ENCODE peak calls at places on chromosomes 11 and 22, in nine cellular contexts. One of them, this sample, is unnamed.

GRCh38 chr11:67732045-67732787 is 57.8 kb upstream of the ALDH3B2 start:
- DNase-seq in ovary: no peak
- DNase-seq in kidney: no peak
- DNase-seq in psoas muscle: no peak
- DNase-seq in H7: peak; percentile 62
- DNase-seq in astrocyte: no peak
- DNase-seq in pancreas: peak; percentile 38
- DNase-seq in CD8-positive, alpha-beta T cell: peak; percentile 60
- DNase-seq in CD4-positive, alpha-beta memory T cell: peak; percentile 50
- DNase-seq in this sample: peak; percentile 42

GRCh38 chr11:12410006-12410728 is 32.8 kb downstream of the PARVA start:
- DNase-seq in astrocyte: peak; percentile 62
- DNase-seq in CD4-positive, alpha-beta memory T cell: no peak
- DNase-seq in kidney: peak; percentile 66
- DNase-seq in H7: peak; percentile 50
- DNase-seq in pancreas: no peak
- DNase-seq in ovary: peak; percentile 48
- DNase-seq in CD8-positive, alpha-beta T cell: no peak
- DNase-seq in psoas muscle: no peak
- DNase-seq in this sample: no peak

GRCh38 chr11:76918941-76919386 is 58.2 kb downstream of the ACER3 start:
- DNase-seq in kidney: no peak
- DNase-seq in CD8-positive, alpha-beta T cell: no peak
- DNase-seq in ovary: no peak
- DNase-seq in H7: peak; percentile 11
- DNase-seq in astrocyte: peak; percentile 16
- DNase-seq in pancreas: no peak
- DNase-seq in psoas muscle: no peak
- DNase-seq in CD4-positive, alpha-beta memory T cell: peak; percentile 11
- DNase-seq in this sample: peak; percentile 5

GRCh38 chr11:73393479-73394415 is 17.5 kb downstream of the RELT start:
- DNase-seq in CD8-positive, alpha-beta T cell: peak; percentile 81
- DNase-seq in H7: peak; percentile 98
- DNase-seq in psoas muscle: peak; percentile 74
- DNase-seq in CD4-positive, alpha-beta memory T cell: peak; percentile 61
- DNase-seq in pancreas: peak; percentile 71
- DNase-seq in astrocyte: peak; percentile 58
- DNase-seq in kidney: peak; percentile 87
- DNase-seq in ovary: peak; percentile 74
- DNase-seq in this sample: peak; percentile 54

GRCh38 chr11:69369945-69370344 is 76.0 kb downstream of the MYEOV start:
- DNase-seq in CD4-positive, alpha-beta memory T cell: no peak
- DNase-seq in kidney: no peak
- DNase-seq in pancreas: no peak
- DNase-seq in CD8-positive, alpha-beta T cell: peak; percentile 23
- DNase-seq in astrocyte: no peak
- DNase-seq in ovary: no peak
- DNase-seq in psoas muscle: no peak
- DNase-seq in H7: no peak
- DNase-seq in this sample: peak; percentile 3

GRCh38 chr11:101346591-101346990 is 217.0 kb upstream of the PGR start:
- DNase-seq in psoas muscle: no peak
- DNase-seq in CD8-positive, alpha-beta T cell: no peak
- DNase-seq in CD4-positive, alpha-beta memory T cell: no peak
- DNase-seq in H7: no peak
- DNase-seq in ovary: no peak
- DNase-seq in astrocyte: no peak
- DNase-seq in pancreas: no peak
- DNase-seq in kidney: no peak
- DNase-seq in this sample: no peak

GRCh38 chr22:29139965-29140782 is 65.5 kb upstream of the EMID1 start:
- DNase-seq in psoas muscle: no peak
- DNase-seq in pancreas: no peak
- DNase-seq in ovary: no peak
- DNase-seq in CD8-positive, alpha-beta T cell: no peak
- DNase-seq in astrocyte: no peak
- DNase-seq in kidney: no peak
- DNase-seq in H7: peak; percentile 59
- DNase-seq in CD4-positive, alpha-beta memory T cell: no peak
- DNase-seq in this sample: no peak

GRCh38 chr11:3101921-3102640 is 44.9 kb upstream of the CARS1 start:
- DNase-seq in CD8-positive, alpha-beta T cell: no peak
- DNase-seq in CD4-positive, alpha-beta memory T cell: no peak
- DNase-seq in astrocyte: no peak
- DNase-seq in pancreas: no peak
- DNase-seq in kidney: peak; percentile 67
- DNase-seq in psoas muscle: no peak
- DNase-seq in ovary: no peak
- DNase-seq in H7: peak; percentile 79
- DNase-seq in this sample: no peak

GRCh38 chr22:20550851-20551744 is 43.7 kb downstream of the MED15 start:
- DNase-seq in H7: peak; percentile 63
- DNase-seq in kidney: no peak
- DNase-seq in pancreas: no peak
- DNase-seq in CD4-positive, alpha-beta memory T cell: peak; percentile 45
- DNase-seq in psoas muscle: peak; percentile 58
- DNase-seq in ovary: peak; percentile 71
- DNase-seq in astrocyte: peak; percentile 79
- DNase-seq in CD8-positive, alpha-beta T cell: peak; percentile 82
- DNase-seq in this sample: peak; percentile 55

GRCh38 chr11:105520706-105521345 is 89.0 kb upstream of the GRIA4 start:
- DNase-seq in astrocyte: no peak
- DNase-seq in psoas muscle: no peak
- DNase-seq in ovary: no peak
- DNase-seq in H7: no peak
- DNase-seq in pancreas: no peak
- DNase-seq in CD4-positive, alpha-beta memory T cell: no peak
- DNase-seq in CD8-positive, alpha-beta T cell: no peak
- DNase-seq in kidney: no peak
- DNase-seq in this sample: no peak

GRCh38 chr11:2578934-2579280 is 120.9 kb downstream of the KCNQ1OT1 start:
- DNase-seq in pancreas: no peak
- DNase-seq in ovary: no peak
- DNase-seq in CD4-positive, alpha-beta memory T cell: no peak
- DNase-seq in astrocyte: no peak
- DNase-seq in CD8-positive, alpha-beta T cell: no peak
- DNase-seq in psoas muscle: no peak
- DNase-seq in H7: no peak
- DNase-seq in kidney: peak; percentile 44
- DNase-seq in this sample: no peak

GRCh38 chr11:22341582-22341919 is 3.4 kb downstream of the SLC17A6 start:
- DNase-seq in kidney: no peak
- DNase-seq in CD4-positive, alpha-beta memory T cell: no peak
- DNase-seq in astrocyte: no peak
- DNase-seq in ovary: no peak
- DNase-seq in H7: no peak
- DNase-seq in pancreas: no peak
- DNase-seq in CD8-positive, alpha-beta T cell: no peak
- DNase-seq in psoas muscle: no peak
- DNase-seq in this sample: no peak

GRCh38 chr22:46518038-46518437 is 19.4 kb downstream of the CELSR1 start:
- DNase-seq in astrocyte: no peak
- DNase-seq in kidney: no peak
- DNase-seq in ovary: no peak
- DNase-seq in H7: no peak
- DNase-seq in psoas muscle: no peak
- DNase-seq in pancreas: no peak
- DNase-seq in CD4-positive, alpha-beta memory T cell: no peak
- DNase-seq in CD8-positive, alpha-beta T cell: no peak
- DNase-seq in this sample: no peak

GRCh38 chr11:64742940-64743590 is 877 bp downstream of the RASGRP2 start:
- DNase-seq in CD4-positive, alpha-beta memory T cell: peak; percentile 74
- DNase-seq in H7: peak; percentile 99
- DNase-seq in astrocyte: no peak
- DNase-seq in psoas muscle: peak; percentile 87
- DNase-seq in kidney: peak; percentile 96
- DNase-seq in CD8-positive, alpha-beta T cell: peak; percentile 91
- DNase-seq in pancreas: peak; percentile 80
- DNase-seq in ovary: peak; percentile 75
- DNase-seq in this sample: peak; percentile 91

GRCh38 chr11:133957926-133958325 is 1.2 kb upstream of the IGSF9B start:
- DNase-seq in astrocyte: peak; percentile 45
- DNase-seq in kidney: no peak
- DNase-seq in psoas muscle: no peak
- DNase-seq in pancreas: no peak
- DNase-seq in ovary: no peak
- DNase-seq in CD4-positive, alpha-beta memory T cell: no peak
- DNase-seq in H7: no peak
- DNase-seq in CD8-positive, alpha-beta T cell: no peak
- DNase-seq in this sample: no peak

GRCh38 chr22:46203590-46203980 is 46.5 kb downstream of the CDPF1 start:
- DNase-seq in CD8-positive, alpha-beta T cell: no peak
- DNase-seq in pancreas: no peak
- DNase-seq in astrocyte: no peak
- DNase-seq in ovary: no peak
- DNase-seq in kidney: no peak
- DNase-seq in CD4-positive, alpha-beta memory T cell: no peak
- DNase-seq in psoas muscle: no peak
- DNase-seq in H7: no peak
- DNase-seq in this sample: no peak

GRCh38 chr11:111623527-111624030 is 21.3 kb downstream of the SIK2 start:
- DNase-seq in pancreas: no peak
- DNase-seq in H7: no peak
- DNase-seq in ovary: no peak
- DNase-seq in CD8-positive, alpha-beta T cell: no peak
- DNase-seq in psoas muscle: no peak
- DNase-seq in CD4-positive, alpha-beta memory T cell: no peak
- DNase-seq in astrocyte: no peak
- DNase-seq in kidney: no peak
- DNase-seq in this sample: no peak

GRCh38 chr11:6572215-6572614 is 31.2 kb downstream of the RRP8 start:
- DNase-seq in ovary: no peak
- DNase-seq in psoas muscle: no peak
- DNase-seq in kidney: no peak
- DNase-seq in pancreas: no peak
- DNase-seq in H7: no peak
- DNase-seq in astrocyte: peak; percentile 91
- DNase-seq in CD8-positive, alpha-beta T cell: no peak
- DNase-seq in CD4-positive, alpha-beta memory T cell: no peak
- DNase-seq in this sample: no peak

GRCh38 chr11:60116996-60117790 is 28.7 kb downstream of the MS4A2 start:
- DNase-seq in CD4-positive, alpha-beta memory T cell: no peak
- DNase-seq in CD8-positive, alpha-beta T cell: no peak
- DNase-seq in astrocyte: no peak
- DNase-seq in H7: no peak
- DNase-seq in ovary: no peak
- DNase-seq in kidney: no peak
- DNase-seq in psoas muscle: no peak
- DNase-seq in pancreas: no peak
- DNase-seq in this sample: no peak

GRCh38 chr11:60111793-60112192 is 23.3 kb downstream of the MS4A2 start:
- DNase-seq in CD4-positive, alpha-beta memory T cell: no peak
- DNase-seq in ovary: no peak
- DNase-seq in H7: no peak
- DNase-seq in pancreas: no peak
- DNase-seq in psoas muscle: no peak
- DNase-seq in CD8-positive, alpha-beta T cell: no peak
- DNase-seq in kidney: no peak
- DNase-seq in astrocyte: no peak
- DNase-seq in this sample: no peak
- H3K4me3 ChIP-seq in CD4-positive, alpha-beta memory T cell: no peak overlapping the region
- H3K4me3 ChIP-seq in ovary: no peak overlapping the region
- H3K4me3 ChIP-seq in H7: no peak overlapping the region
- H3K4me3 ChIP-seq in pancreas: no peak overlapping the region
- H3K4me3 ChIP-seq in psoas muscle: no peak overlapping the region
- H3K4me3 ChIP-seq in CD8-positive, alpha-beta T cell: no peak overlapping the region
- H3K4me3 ChIP-seq in kidney: no peak overlapping the region
- H3K4me3 ChIP-seq in astrocyte: no peak overlapping the region
- H3K4me3 ChIP-seq in this sample: no peak overlapping the region

DNA sequence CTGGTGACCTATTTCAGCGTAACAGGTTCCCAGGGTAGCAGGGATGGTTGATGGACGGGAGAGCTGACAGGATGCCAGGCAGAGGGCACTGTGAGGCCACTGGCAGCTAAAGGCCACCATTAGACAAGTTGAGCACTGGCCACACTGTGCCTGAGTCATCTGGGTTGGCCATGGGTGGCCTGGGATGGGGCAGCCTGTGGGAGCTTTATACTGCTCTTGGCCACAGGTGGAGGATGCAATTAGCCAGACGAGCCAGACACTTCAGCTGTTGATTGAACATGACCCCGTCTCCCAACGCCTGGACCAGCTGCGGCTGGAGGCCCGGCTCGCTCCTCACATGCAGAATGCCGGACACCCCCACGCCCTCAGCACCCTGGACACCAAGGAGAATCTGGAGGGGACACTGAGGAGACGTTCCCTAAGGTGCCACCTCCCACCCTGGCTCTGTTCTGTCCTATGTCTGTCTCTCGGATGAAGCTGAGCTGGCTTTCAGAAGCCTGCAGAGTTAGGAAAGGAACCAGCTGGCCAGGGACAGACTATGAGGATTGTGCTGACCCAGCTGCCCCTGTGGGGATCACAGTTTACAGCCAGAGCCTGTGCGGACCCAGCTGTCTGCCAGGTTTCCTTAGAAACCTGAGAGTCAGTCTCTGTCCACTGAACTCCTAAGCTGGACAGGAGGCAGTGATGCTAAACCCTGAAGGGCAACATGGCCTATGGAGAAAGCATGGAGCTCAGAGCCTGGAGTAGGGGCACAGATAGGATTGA is 29.7 kb downstream of the PIK3IP1 start:
- DNase-seq in pancreas: no peak
- DNase-seq in kidney: no peak
- DNase-seq in CD4-positive, alpha-beta memory T cell: no peak
- DNase-seq in ovary: no peak
- DNase-seq in CD8-positive, alpha-beta T cell: no peak
- DNase-seq in astrocyte: no peak
- DNase-seq in psoas muscle: peak; percentile 69
- DNase-seq in H7: no peak
- DNase-seq in this sample: no peak
- H3K36me3 ChIP-seq in pancreas: peaks cover 53% of the 10 kb centered on the region
- H3K36me3 ChIP-seq in kidney: peaks cover 37% of the 10 kb centered on the region
- H3K36me3 ChIP-seq in CD4-positive, alpha-beta memory T cell: peaks cover 53% of the 10 kb centered on the region
- H3K36me3 ChIP-seq in ovary: no peaks in the 10 kb centered on the region
- H3K36me3 ChIP-seq in CD8-positive, alpha-beta T cell: peaks cover 27% of the 10 kb centered on the region
- H3K36me3 ChIP-seq in astrocyte: peaks cover 48% of the 10 kb centered on the region
- H3K36me3 ChIP-seq in psoas muscle: peaks cover under 1% of the 10 kb centered on the region
- H3K36me3 ChIP-seq in H7: peaks cover 11% of the 10 kb centered on the region
- H3K36me3 ChIP-seq in this sample: peaks cover 7% of the 10 kb centered on the region

DNA sequence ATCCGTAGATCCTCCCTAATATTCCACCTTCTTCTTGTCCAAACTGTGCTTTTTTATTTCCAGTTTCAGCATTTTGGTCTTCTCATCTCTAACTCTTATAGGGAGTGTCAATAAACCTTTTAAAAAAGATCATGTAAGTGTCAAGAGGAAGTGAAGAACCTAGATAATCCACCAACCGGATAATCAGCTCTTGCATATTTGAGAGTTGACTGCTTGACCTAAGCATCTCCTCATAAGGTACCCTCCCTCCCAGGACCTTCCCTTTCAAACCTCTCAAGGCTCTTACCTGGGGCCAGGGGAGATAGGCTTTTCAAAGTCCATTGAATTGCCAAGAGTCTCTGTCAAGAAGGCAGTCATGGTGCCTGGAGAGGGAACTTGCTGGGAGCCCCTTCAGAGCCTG is 691 bp upstream of the EHF start:
- DNase-seq in kidney: no peak
- DNase-seq in astrocyte: no peak
- DNase-seq in ovary: no peak
- DNase-seq in psoas muscle: no peak
- DNase-seq in CD8-positive, alpha-beta T cell: no peak
- DNase-seq in H7: no peak
- DNase-seq in CD4-positive, alpha-beta memory T cell: no peak
- DNase-seq in pancreas: no peak
- DNase-seq in this sample: no peak
- H3K4me3 ChIP-seq in kidney: peak overlapping the region; percentile 7
- H3K4me3 ChIP-seq in astrocyte: no peak overlapping the region
- H3K4me3 ChIP-seq in ovary: no peak overlapping the region
- H3K4me3 ChIP-seq in psoas muscle: no peak overlapping the region
- H3K4me3 ChIP-seq in CD8-positive, alpha-beta T cell: no peak overlapping the region
- H3K4me3 ChIP-seq in H7: no peak overlapping the region
- H3K4me3 ChIP-seq in CD4-positive, alpha-beta memory T cell: no peak overlapping the region
- H3K4me3 ChIP-seq in pancreas: no peak overlapping the region
- H3K4me3 ChIP-seq in this sample: no peak overlapping the region

GRCh38 chr11:94858012-94858705 is 90.0 kb downstream of the AMOTL1 start:
- DNase-seq in ovary: no peak
- DNase-seq in H7: no peak
- DNase-seq in pancreas: no peak
- DNase-seq in kidney: no peak
- DNase-seq in psoas muscle: no peak
- DNase-seq in CD4-positive, alpha-beta memory T cell: no peak
- DNase-seq in CD8-positive, alpha-beta T cell: no peak
- DNase-seq in astrocyte: no peak
- DNase-seq in this sample: no peak
- H3K36me3 ChIP-seq in ovary: no peaks in the 10 kb centered on the region
- H3K36me3 ChIP-seq in H7: peaks cover 23% of the 10 kb centered on the region
- H3K36me3 ChIP-seq in pancreas: peaks cover 40% of the 10 kb centered on the region
- H3K36me3 ChIP-seq in kidney: peaks cover 18% of the 10 kb centered on the region
- H3K36me3 ChIP-seq in psoas muscle: peaks cover 13% of the 10 kb centered on the region
- H3K36me3 ChIP-seq in CD4-positive, alpha-beta memory T cell: no peaks in the 10 kb centered on the region
- H3K36me3 ChIP-seq in CD8-positive, alpha-beta T cell: no peaks in the 10 kb centered on the region
- H3K36me3 ChIP-seq in astrocyte: peaks cover 62% of the 10 kb centered on the region
- H3K36me3 ChIP-seq in this sample: no peaks in the 10 kb centered on the region

This sample was measured in naive thymus-derived CD4-positive, alpha-beta T cell.